ENCODE peak calls at places on chromosomes 7 and 10, in eight cellular contexts. E is IMR-90, Z is psoas muscle, X is heart right ventricle, B is mammary epithelial cell, Y is uterus, A is Karpas-422, H is fibroblast of lung. T is an unnamed sample.

GRCh38 chr10:8193546-8193945 is 139.1 kb downstream of the GATA3 start:
- DNase-seq in E (no peak), Z (no peak), X (no peak), B (no peak), Y (no peak), A (no peak), H (peak; percentile 12), T (no peak)

GRCh38 chr10:124414077-124414476 is 4.6 kb downstream of the OAT start:
- DNase-seq in E (peak; percentile 30), Z (no peak), X (no peak), B (peak; percentile 8), Y (no peak), A (no peak), H (peak; percentile 54), T (no peak)

GRCh38 chr7:154853063-154853726 is 149.7 kb downstream of the PAXIP1 start:
- DNase-seq in E (no peak), Z (no peak), X (no peak), B (no peak), Y (no peak), A (no peak), H (no peak), T (no peak)

GRCh38 chr7:27191716-27192545 is 6.9 kb upstream of the HOXA11 start:
- DNase-seq in E (no peak), Z (peak; percentile 56), X (no peak), B (no peak), Y (peak; percentile 84), A (no peak), H (no peak), T (no peak)

GRCh38 chr10:47412869-47413268 is 28.8 kb upstream of the ZNF488 start:
- DNase-seq in E (no peak), Z (no peak), X (no peak), B (no peak), Y (no peak), A (no peak), H (no peak), T (no peak)

GRCh38 chr10:1201010-1201807 is 145.0 kb downstream of the WDR37 start:
- DNase-seq in E (no peak), Z (no peak), X (no peak), B (no peak), Y (no peak), A (no peak), H (no peak), T (no peak)

GRCh38 chr7:44432381-44432977 is 58.0 kb downstream of the NUDCD3 start:
- DNase-seq in E (no peak), Z (no peak), X (no peak), B (no peak), Y (no peak), A (peak; percentile 48), H (no peak), T (no peak)

GRCh38 chr7:41752615-41753014 is 49.7 kb upstream of the INHBA start:
- DNase-seq in E (no peak), Z (no peak), X (no peak), B (no peak), Y (no peak), A (no peak), H (no peak), T (no peak)

GRCh38 chr7:135745702-135746312 is 2.8 kb downstream of the FAM180A start:
- DNase-seq in E (peak; percentile 99), Z (peak; percentile 68), X (peak; percentile 76), B (peak; percentile 61), Y (peak; percentile 84), A (no peak), H (peak; percentile 99), T (peak; percentile 83)

GRCh38 chr10:63250032-63250431 is 116.9 kb downstream of the NRBF2 start:
- DNase-seq in E (no peak), Z (no peak), X (no peak), B (no peak), Y (no peak), A (no peak), H (no peak), T (no peak)

GRCh38 chr7:69664433-69664832 is 66.2 kb downstream of the AUTS2 start:
- DNase-seq in E (no peak), Z (no peak), X (no peak), B (no peak), Y (no peak), A (no peak), H (no peak), T (no peak)

GRCh38 chr10:53918755-53919154 is 882.3 kb downstream of the PCDH15 start:
- DNase-seq in E (no peak), Z (no peak), X (no peak), B (no peak), Y (no peak), A (no peak), H (no peak), T (no peak)

GRCh38 chr10:112409755-112410154 is 35.8 kb downstream of the ACSL5 start:
- DNase-seq in E (no peak), Z (no peak), X (no peak), B (no peak), Y (no peak), A (no peak), H (no peak), T (no peak)

GRCh38 chr7:50226669-50227068 is 77.8 kb upstream of the IKZF1 start:
- DNase-seq in E (no peak), Z (no peak), X (no peak), B (no peak), Y (no peak), A (no peak), H (no peak), T (no peak)

GRCh38 chr7:82270909-82271308 is 172.7 kb downstream of the CACNA2D1 start:
- DNase-seq in E (no peak), Z (no peak), X (no peak), B (no peak), Y (no peak), A (no peak), H (no peak), T (no peak)

GRCh38 chr10:75071164-75071489 is 40.3 kb upstream of the SAMD8 start:
- DNase-seq in E (peak; percentile 4), Z (no peak), X (peak; percentile 11), B (no peak), Y (no peak), A (no peak), H (peak; percentile 20), T (no peak)

GRCh38 chr7:13920053-13920697 is 69.3 kb downstream of the ETV1 start:
- DNase-seq in E (peak; percentile 100), Z (no peak), X (peak; percentile 55), B (peak; percentile 100), Y (no peak), A (no peak), H (peak; percentile 100), T (peak; percentile 83)

GRCh38 chr7:6917258-6917657 is 91.2 kb upstream of the CCZ1B start:
- DNase-seq in E (no peak), Z (no peak), X (peak; percentile 28), B (no peak), Y (no peak), A (no peak), H (no peak), T (no peak)

GRCh38 chr7:78326870-78327269 is 528.3 kb downstream of the PHTF2 start:
- DNase-seq in E (peak; percentile 15), Z (no peak), X (peak; percentile 14), B (no peak), Y (no peak), A (no peak), H (peak; percentile 36), T (no peak)

GRCh38 chr7:88337556-88337955 is 30.9 kb upstream of the STEAP4 start:
- DNase-seq in E (peak; percentile 8), Z (no peak), X (no peak), B (peak; percentile 83), Y (no peak), A (no peak), H (peak; percentile 71), T (peak; percentile 44)

GRCh38 chr7:78924581-78924980 is 528.9 kb downstream of the MAGI2 start:
- DNase-seq in E (peak; percentile 43), Z (no peak), X (no peak), B (peak; percentile 4), Y (no peak), A (peak; percentile 45), H (peak; percentile 17), T (peak; percentile 14)

GRCh38 chr7:151721694-151722093 is 155.2 kb downstream of the PRKAG2 start:
- DNase-seq in E (no peak), Z (no peak), X (no peak), B (no peak), Y (no peak), A (no peak), H (no peak), T (no peak)

GRCh38 chr10:69343905-69344304 is 65.6 kb downstream of the HK1 start:
- DNase-seq in E (no peak), Z (no peak), X (no peak), B (no peak), Y (no peak), A (no peak), H (no peak), T (no peak)
- H3K27ac ChIP-seq in E (no peak overlapping the region), Z (peak overlapping the region; percentile 46), X (no peak overlapping the region), B (no peak overlapping the region), Y (no peak overlapping the region), A (peak overlapping the region; percentile 83), H (no peak overlapping the region), T (peak overlapping the region; percentile 18)

GRCh38 chr10:129892571-129893045 is 71.5 kb downstream of the EBF3 start:
- DNase-seq in E (no peak), Z (peak; percentile 68), X (peak; percentile 24), B (no peak), Y (no peak), A (no peak), H (no peak), T (no peak)
- H3K27ac ChIP-seq in E (no peak overlapping the region), Z (peak overlapping the region; percentile 63), X (peak overlapping the region; percentile 54), B (no peak overlapping the region), Y (no peak overlapping the region), A (no peak overlapping the region), H (no peak overlapping the region), T (no peak overlapping the region)

GRCh38 chr10:42242135-42242805 is 396.1 kb downstream of the ZNF33B start:
- DNase-seq in E (no peak), Z (no peak), X (no peak), B (no peak), Y (no peak), A (peak; percentile 29), H (peak; percentile 0), T (no peak)
- H3K27ac ChIP-seq in E (no peak overlapping the region), Z (no peak overlapping the region), X (no peak overlapping the region), B (no peak overlapping the region), Y (no peak overlapping the region), A (no peak overlapping the region), H (no peak overlapping the region), T (no peak overlapping the region)

DNA sequence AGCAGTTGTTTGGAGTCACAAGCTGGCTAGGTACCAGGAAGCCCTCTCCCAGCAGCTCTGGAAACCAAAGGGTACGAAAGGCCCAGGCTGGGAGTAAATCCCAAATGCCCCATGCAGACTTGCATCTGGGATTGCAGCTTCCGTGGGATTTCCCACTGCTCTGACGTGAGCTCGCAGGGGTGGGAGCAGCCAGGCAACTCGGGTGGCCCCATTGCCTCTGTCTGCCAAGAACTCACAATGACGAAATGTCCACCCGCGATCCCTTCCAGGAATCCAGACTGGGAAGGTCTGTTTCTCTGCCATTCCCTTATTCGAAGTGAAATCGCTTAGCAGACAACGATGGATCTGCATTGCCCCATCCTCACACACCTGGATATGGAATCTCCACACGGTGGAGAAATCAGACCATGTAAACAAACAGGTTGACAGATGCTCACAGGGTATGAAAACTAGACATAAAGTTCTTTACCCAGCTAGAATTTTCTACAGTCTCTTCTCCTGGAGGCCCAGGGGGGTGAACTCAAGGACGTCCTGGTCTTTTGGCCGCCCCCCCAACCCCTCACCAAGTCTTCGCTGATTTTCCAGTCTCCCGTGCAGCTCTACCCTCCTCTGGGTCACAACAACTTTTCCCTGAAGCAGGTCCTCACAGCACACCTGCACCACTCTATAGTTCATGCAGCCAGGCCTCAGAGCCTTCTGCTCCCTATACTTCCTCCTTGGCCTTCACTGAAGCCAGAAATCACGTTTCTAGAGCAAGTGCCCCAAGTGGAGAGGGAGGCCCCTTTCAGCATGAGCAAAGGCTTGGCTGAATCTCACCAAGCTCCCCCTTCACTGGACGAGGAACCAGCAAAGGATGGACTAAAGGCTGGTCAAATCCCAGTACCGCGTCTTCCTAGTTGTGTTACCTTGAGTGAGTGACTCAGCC is 20.0 kb downstream of the SH3PXD2A start:
- DNase-seq in E (peak; percentile 87), Z (peak; percentile 82), X (peak; percentile 87), B (no peak), Y (peak; percentile 78), A (peak; percentile 43), H (peak; percentile 58), T (no peak)
- H3K27ac ChIP-seq in E (no peak overlapping the region), Z (peak overlapping the region; percentile 69), X (peak overlapping the region; percentile 80), B (no peak overlapping the region), Y (peak overlapping the region; percentile 59), A (no peak overlapping the region), H (peak overlapping the region; percentile 25), T (peak overlapping the region; percentile 57)